ENCODE peak calls at places on chromosomes 7 and 10, in five cellular contexts. K is effector CD4-positive, alpha-beta T cell; M is activated CD4-positive, alpha-beta memory T cell treated with anti-CD3 and anti-CD28 coated beads, Interleukin-2, amount 10 ng/mL, durations not matched to agents 7 days and 5 days; R is myocyte; U is hypothalamus. I is an unnamed sample.

GRCh38 chr7:149860821-149861727 is 12.7 kb upstream of the ATP6V0E2 start:
- DNase-seq in K (no peak), M (no peak), R (no peak), U (no peak), I (no peak)

GRCh38 chr7:107858280-107858679 is 32.7 kb upstream of the DLD start:
- DNase-seq in R (no peak), U (no peak), M (no peak), K (no peak), I (no peak)

GRCh38 chr10:131814567-131815290 is 86.1 kb upstream of the PPP2R2D start:
- DNase-seq in M (peak; percentile 9), K (no peak), U (no peak), R (no peak), I (no peak)

GRCh38 chr7:82021713-82022112 is 251.9 kb upstream of the HGF start:
- DNase-seq in M (no peak), U (no peak), K (no peak), R (no peak), I (no peak)

GRCh38 chr7:99478464-99479440 is 6.1 kb downstream of the ZNF789 start:
- DNase-seq in R (peak; percentile 61), U (no peak), K (no peak), M (no peak), I (no peak)

GRCh38 chr10:129741978-129742741 is 221.9 kb downstream of the EBF3 start:
- DNase-seq in K (no peak), U (no peak), M (no peak), R (no peak), I (no peak)

GRCh38 chr7:49443515-49443914 is 329.9 kb upstream of the VWC2 start:
- DNase-seq in U (no peak), K (no peak), M (no peak), R (no peak), I (no peak)

GRCh38 chr10:100744136-100744979 is 1.0 kb upstream of the PAX2 start:
- DNase-seq in U (no peak), K (no peak), M (peak; percentile 29), R (no peak), I (no peak)

GRCh38 chr7:114979388-114979787 is 57.5 kb downstream of the MDFIC start:
- DNase-seq in M (no peak), U (no peak), R (peak; percentile 90), K (no peak), I (peak; percentile 92)

GRCh38 chr10:110556296-110556695 is 11.2 kb upstream of the SMC3 start:
- DNase-seq in U (no peak), R (no peak), K (no peak), M (no peak), I (no peak)

GRCh38 chr7:157547611-157548010 is 210.8 kb downstream of the DNAJB6 start:
- DNase-seq in U (no peak), R (no peak), M (no peak), K (no peak), I (no peak)

GRCh38 chr10:123559066-123559822 is 106.9 kb upstream of the GPR26 start:
- DNase-seq in M (peak; percentile 65), K (peak; percentile 61), R (peak; percentile 70), U (peak; percentile 89), I (peak; percentile 68)

GRCh38 chr10:73850863-73851461 is 23.4 kb downstream of the CAMK2G start:
- DNase-seq in U (no peak), K (no peak), M (no peak), R (no peak), I (peak; percentile 89)

GRCh38 chr7:43868181-43868580 is 1.1 kb downstream of the MRPS24 start:
- DNase-seq in U (no peak), K (no peak), M (no peak), R (no peak), I (no peak)

GRCh38 chr10:5609952-5610616 is 56.3 kb downstream of the ASB13 start:
- DNase-seq in K (no peak), R (no peak), M (no peak), U (no peak), I (no peak)

GRCh38 chr10:26574783-26575182 is 122.7 kb upstream of the PDSS1 start:
- DNase-seq in R (no peak), U (no peak), M (no peak), K (no peak), I (no peak)

GRCh38 chr10:29712108-29712507 is 77.3 kb upstream of the SVIL start:
- DNase-seq in U (no peak), K (no peak), R (peak; percentile 28), M (no peak), I (peak; percentile 73)

GRCh38 chr10:132805599-132805998 is 19.7 kb upstream of the NKX6-2 start:
- DNase-seq in M (no peak), U (no peak), R (no peak), K (no peak), I (no peak)

GRCh38 chr7:150513758-150514157 is 914 bp upstream of the GIMAP7 start:
- DNase-seq in R (no peak), U (no peak), K (no peak), M (no peak), I (no peak)